ENCODE peak calls at places on chromosomes 1 and 21, in seven cellular contexts. A is HAP-1; U is GOT3; D is stimulated activated CD4-positive, alpha-beta T cell treated with anti-CD3 and anti-CD28 coated beads, TNF-alpha, amount 100 ng/mL, for 4 hours; L is NCI-H1694 treated with DMSO at 0.1 percent for 48 hours; C is SW 1271; I is mesenteric fat pad. S is an unnamed sample.

GRCh38 chr1:77175230-77175844 is 43.9 kb downstream of the PIGK start:
- DNase-seq in U (no peak), I (no peak), D (no peak), A (peak; percentile 47), L (no peak), C (no peak), S (no peak)

GRCh38 chr1:5119496-5120234 is 465.3 kb downstream of the AJAP1 start:
- DNase-seq in U (no peak), C (no peak), L (no peak), D (no peak), I (no peak), A (no peak), S (no peak)

GRCh38 chr1:115987623-115988022 is 11.3 kb downstream of the SLC22A15 start:
- DNase-seq in A (no peak), I (no peak), C (no peak), U (no peak), D (no peak), L (no peak), S (no peak)

GRCh38 chr21:33368124-33368523 is 35.1 kb upstream of the IFNGR2 start:
- DNase-seq in C (no peak), A (no peak), D (no peak), I (no peak), L (no peak), U (no peak), S (no peak)

GRCh38 chr1:43082701-43083100 is 89.4 kb downstream of the EBNA1BP2 start:
- DNase-seq in C (no peak), L (no peak), D (no peak), A (peak; percentile 59), U (no peak), I (no peak), S (no peak)

GRCh38 chr1:20666804-20667203 is 5.6 kb upstream of the DDOST start:
- DNase-seq in C (no peak), U (no peak), D (no peak), L (no peak), A (peak; percentile 41), I (no peak), S (peak; percentile 44)

GRCh38 chr1:100643430-100644196 is 75.9 kb upstream of the VCAM1 start:
- DNase-seq in L (no peak), C (no peak), D (no peak), U (no peak), I (no peak), A (no peak), S (no peak)

GRCh38 chr1:20484526-20485462 is 1.2 kb downstream of the CAMK2N1 start:
- DNase-seq in D (no peak), U (no peak), I (no peak), A (peak; percentile 49), L (no peak), C (no peak), S (no peak)

GRCh38 chr1:82919828-82920227 is 1079.1 kb downstream of the TTLL7 start:
- DNase-seq in A (no peak), U (no peak), D (no peak), I (no peak), L (no peak), C (no peak), S (no peak)

GRCh38 chr1:51435902-51436301 is 83.2 kb downstream of the EPS15 start:
- DNase-seq in I (no peak), U (no peak), A (no peak), D (no peak), C (no peak), L (no peak), S (no peak)

GRCh38 chr21:26140185-26140584 is 30.4 kb downstream of the APP start:
- DNase-seq in I (no peak), C (peak; percentile 41), A (peak; percentile 11), D (no peak), U (no peak), L (no peak), S (no peak)

GRCh38 chr1:12708396-12708795 is 7.5 kb upstream of the AADACL3 start:
- DNase-seq in L (no peak), A (no peak), C (no peak), U (no peak), I (no peak), D (no peak), S (no peak)

GRCh38 chr1:32724678-32725594 is 22.4 kb upstream of the SYNC start:
- DNase-seq in U (peak; percentile 67), C (peak; percentile 24), L (peak; percentile 11), A (peak; percentile 16), D (no peak), I (no peak), S (peak; percentile 52)

GRCh38 chr1:97632776-97633175 is 288.1 kb downstream of the DPYD start:
- DNase-seq in C (no peak), D (no peak), A (no peak), L (no peak), I (no peak), U (no peak), S (no peak)

GRCh38 chr1:165330483-165330882 is 26.0 kb downstream of the LMX1A start:
- DNase-seq in I (no peak), D (no peak), A (no peak), U (no peak), C (no peak), L (no peak), S (no peak)

GRCh38 chr1:239810071-239810481 is 281.6 kb upstream of the FMN2 start:
- DNase-seq in I (no peak), D (no peak), A (no peak), U (no peak), L (no peak), C (no peak), S (no peak)

GRCh38 chr1:205324781-205325180 is 3.2 kb upstream of the NUAK2 start:
- DNase-seq in A (no peak), I (no peak), C (no peak), D (no peak), L (no peak), U (no peak), S (no peak)

GRCh38 chr1:12184008-12184681 is 17.4 kb downstream of the TNFRSF1B start:
- DNase-seq in L (no peak), A (peak; percentile 27), U (no peak), C (no peak), D (no peak), I (no peak), S (no peak)

GRCh38 chr1:2287649-2288048 is 59.5 kb downstream of the SKI start:
- DNase-seq in I (no peak), C (no peak), L (no peak), D (no peak), U (no peak), A (no peak), S (no peak)

GRCh38 chr1:54282101-54282847 is 82.3 kb downstream of the MRPL37 start:
- DNase-seq in D (no peak), C (no peak), A (no peak), I (no peak), L (no peak), U (no peak), S (no peak)

GRCh38 chr21:25169370-25169769 is 437.9 kb downstream of the MRPL39 start:
- DNase-seq in D (no peak), I (no peak), C (no peak), L (no peak), U (no peak), A (no peak), S (no peak)

GRCh38 chr1:215282557-215282956 is 200.0 kb downstream of the KCNK2 start:
- DNase-seq in I (no peak), A (no peak), U (no peak), D (no peak), L (no peak), C (no peak), S (no peak)

GRCh38 chr1:117828206-117828605 is 101.2 kb downstream of the GDAP2 start:
- DNase-seq in A (no peak), U (no peak), I (no peak), L (no peak), C (no peak), D (no peak), S (no peak)

GRCh38 chr1:22709891-22710687 is 550 bp upstream of the EPHB2 start:
- DNase-seq in I (no peak), L (peak; percentile 27), D (peak; percentile 6), C (no peak), U (no peak), A (peak; percentile 83), S (peak; percentile 24)

GRCh38 chr1:79325705-79326104 is 319.2 kb upstream of the ADGRL4 start:
- DNase-seq in A (no peak), U (no peak), D (no peak), I (no peak), L (no peak), C (no peak), S (no peak)

GRCh38 chr1:220652995-220653394 is 37.2 kb upstream of the C1orf115 start:
- DNase-seq in C (no peak), A (no peak), U (no peak), D (no peak), L (peak; percentile 97), I (no peak), S (no peak)

GRCh38 chr1:67646145-67647035 is 38.6 kb upstream of the GADD45A start:
- DNase-seq in D (no peak), L (peak; percentile 96), U (no peak), I (no peak), C (no peak), A (peak; percentile 17), S (peak; percentile 18)

GRCh38 chr21:33691945-33692594 is 49.8 kb downstream of the ITSN1 start:
- DNase-seq in L (no peak), C (no peak), D (no peak), A (no peak), I (no peak), U (no peak), S (no peak)

GRCh38 chr1:19063122-19063521 is 106.6 kb upstream of the IFFO2 start:
- DNase-seq in A (no peak), L (no peak), D (no peak), I (no peak), U (no peak), C (no peak), S (no peak)

GRCh38 chr1:147243228-147243685 is 773 bp downstream of the CHD1L start:
- DNase-seq in I (no peak), C (no peak), A (peak; percentile 62), U (no peak), L (no peak), D (no peak), S (peak; percentile 48)

GRCh38 chr1:208150810-208151458 is 93.2 kb downstream of the PLXNA2 start:
- DNase-seq in C (no peak), U (no peak), D (no peak), A (no peak), I (no peak), L (no peak), S (no peak)

GRCh38 chr1:33131191-33131590 is 50.2 kb downstream of the AZIN2 start:
- DNase-seq in L (no peak), C (no peak), I (no peak), A (no peak), D (no peak), U (no peak), S (no peak)

GRCh38 chr21:28781602-28782274 is 210.9 kb downstream of the LTN1 start:
- DNase-seq in L (no peak), U (no peak), A (peak; percentile 17), I (no peak), C (no peak), D (no peak), S (no peak)

GRCh38 chr1:111571987-111572386 is 47.6 kb upstream of the RAP1A start:
- DNase-seq in U (no peak), A (no peak), C (no peak), D (no peak), L (no peak), I (no peak), S (no peak)

GRCh38 chr1:153122831-153123421 is 9.6 kb upstream of the SPRR2F start:
- DNase-seq in I (no peak), C (no peak), L (no peak), A (no peak), D (no peak), U (no peak), S (no peak)

GRCh38 chr1:172906778-172907592 is 143.8 kb downstream of the TNFSF18 start:
- DNase-seq in C (no peak), A (no peak), I (no peak), D (peak; percentile 12), L (no peak), U (no peak), S (peak; percentile 18)

GRCh38 chr1:15961492-15961891 is 14.4 kb downstream of the ZBTB17 start:
- DNase-seq in A (no peak), U (no peak), I (no peak), D (no peak), C (no peak), L (no peak), S (no peak)

GRCh38 chr1:19035356-19036048 is 79.0 kb upstream of the IFFO2 start:
- DNase-seq in L (no peak), D (no peak), C (no peak), I (no peak), U (no peak), A (no peak), S (no peak)

S was measured in activated CD4-positive, alpha-beta memory T cell treated with anti-CD3 and anti-CD28 coated beads for 36 hours.